ENCODE peak calls at places on chromosome 22, in four cellular contexts. R, V, H and B are unnamed samples.

GRCh38 chr22:24247564-24248344 is 2.9 kb upstream of the GGT5 start:
- DNase-seq in R (peak), H (peak), V (peak), B (peak)

GRCh38 chr22:31085493-31085824 is 4.3 kb downstream of the SMTN start:
- DNase-seq in V (no peak), H (no peak), R (no peak), B (no peak)

GRCh38 chr22:49786976-49787843 is 40.5 kb downstream of the BRD1 start:
- DNase-seq in R (no peak), V (no peak), H (no peak), B (no peak)

GRCh38 chr22:33105501-33105911 is 47.3 kb upstream of the SYN3 start:
- DNase-seq in V (no peak), R (no peak), H (no peak), B (no peak)

GRCh38 chr22:31561238-31561887 is 65.0 kb downstream of the SFI1 start:
- DNase-seq in V (peak), R (peak), H (peak), B (peak)

GRCh38 chr22:35335936-35336781 is 36.5 kb downstream of the TOM1 start:
- DNase-seq in H (peak), V (no peak), R (no peak), B (no peak)

GRCh38 chr22:50012201-50013181 is at the start of gene IL17REL:
- DNase-seq in R (no peak), H (peak), V (no peak), B (peak)

GRCh38 chr22:49425356-49425755 is 402.3 kb downstream of the BRD1 start:
- DNase-seq in V (no peak), H (no peak), R (no peak), B (no peak)

GRCh38 chr22:39994566-39995345 is at the start of gene FAM83F:
- DNase-seq in R (no peak), H (no peak), V (no peak), B (peak)

GRCh38 chr22:24417901-24418641 is 9.3 kb upstream of the ADORA2A start:
- DNase-seq in R (no peak), H (peak), V (no peak), B (no peak)

GRCh38 chr22:25405854-25406509 is 158.5 kb upstream of the GRK3 start:
- DNase-seq in H (no peak), R (no peak), V (no peak), B (no peak)

GRCh38 chr22:17896552-17896951 is 122.3 kb upstream of the BID start:
- DNase-seq in V (no peak), H (peak), R (no peak), B (no peak)

GRCh38 chr22:30216710-30217109 is 29.8 kb downstream of the LIF start:
- DNase-seq in R (no peak), H (no peak), V (no peak), B (no peak)

GRCh38 chr22:41512421-41513194 is 31.7 kb downstream of the POLR3H start:
- DNase-seq in R (peak), H (no peak), V (no peak), B (no peak)

GRCh38 chr22:41908409-41909289 is 6.2 kb downstream of the SHISA8 start:
- DNase-seq in V (no peak), H (peak), R (no peak), B (no peak)

GRCh38 chr22:46861968-46862367 is 99.5 kb downstream of the TBC1D22A start:
- DNase-seq in V (no peak), H (no peak), R (no peak), B (no peak)
- TF ChIP-seq TAF1 in V (no peak), H (no peak), R (no peak), B (no peak)

GRCh38 chr22:22513619-22514018 is 5.1 kb upstream of the ZNF280B start:
- DNase-seq in V (no peak), R (no peak), H (no peak), B (no peak)

GRCh38 chr22:22507743-22508273 is 734 bp downstream of the ZNF280B start:
- DNase-seq in R (no peak), H (no peak), V (no peak), B (no peak)

GRCh38 chr22:22506736-22507135 is 1.8 kb downstream of the ZNF280B start:
- DNase-seq in R (no peak), V (no peak), H (no peak), B (no peak)

DNA sequence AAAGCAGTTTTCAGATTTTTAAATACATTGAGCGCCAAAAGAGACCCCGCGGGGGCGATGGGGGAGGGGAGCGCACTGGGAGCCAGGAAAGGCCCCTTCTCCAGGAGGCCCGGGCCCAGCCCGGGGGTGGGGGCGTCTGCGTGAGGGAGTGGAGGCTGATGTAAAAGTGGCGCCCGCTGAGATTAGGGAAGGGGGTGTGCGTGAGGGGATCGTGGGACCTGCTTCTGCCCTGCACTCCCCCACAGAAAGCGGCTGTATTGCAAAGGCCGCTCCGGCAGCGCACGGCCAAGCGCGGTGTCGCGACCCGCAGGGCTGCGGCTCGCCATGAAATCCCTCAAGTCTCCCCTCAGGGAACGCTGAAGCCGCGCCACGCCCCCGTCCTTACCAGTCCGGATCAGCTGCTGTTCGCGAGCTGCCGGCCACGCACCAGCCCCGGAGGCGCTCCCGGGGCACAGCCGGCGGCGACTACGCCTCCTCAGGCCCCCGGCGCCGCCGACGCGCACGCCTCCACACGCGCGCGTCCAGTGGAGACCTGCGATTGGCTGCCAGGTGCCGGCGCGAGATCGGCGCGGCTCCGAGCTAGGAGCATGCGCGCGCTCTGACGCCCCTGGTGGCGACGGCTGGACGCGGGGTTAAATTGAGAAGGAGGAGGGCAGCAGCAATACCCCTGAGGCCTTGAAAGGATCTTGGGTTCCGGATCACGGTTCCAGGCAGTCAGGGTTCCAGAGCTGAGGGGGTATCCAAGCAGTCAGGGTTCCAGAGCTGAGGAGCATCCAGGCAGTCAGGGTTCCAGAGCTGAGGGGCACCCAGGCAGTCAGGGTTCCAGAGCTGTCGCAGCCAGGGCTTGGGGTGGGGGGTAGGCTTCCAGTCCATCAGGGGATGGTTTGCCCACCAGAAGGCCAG is at the start of gene ZNF280B:
- DNase-seq in R (peak), V (peak), H (peak), B (peak)
- TF ChIP-seq POLR2AphosphoS5 in R (peak), V (no peak), H (no peak), B (peak)

GRCh38 chr22:44582016-44582415 is 84.0 kb upstream of the RTL6 start:
- DNase-seq in H (no peak), R (no peak), V (no peak), B (no peak)
- TF ChIP-seq TAF1 in H (no peak), R (no peak), V (no peak), B (no peak)

DNA sequence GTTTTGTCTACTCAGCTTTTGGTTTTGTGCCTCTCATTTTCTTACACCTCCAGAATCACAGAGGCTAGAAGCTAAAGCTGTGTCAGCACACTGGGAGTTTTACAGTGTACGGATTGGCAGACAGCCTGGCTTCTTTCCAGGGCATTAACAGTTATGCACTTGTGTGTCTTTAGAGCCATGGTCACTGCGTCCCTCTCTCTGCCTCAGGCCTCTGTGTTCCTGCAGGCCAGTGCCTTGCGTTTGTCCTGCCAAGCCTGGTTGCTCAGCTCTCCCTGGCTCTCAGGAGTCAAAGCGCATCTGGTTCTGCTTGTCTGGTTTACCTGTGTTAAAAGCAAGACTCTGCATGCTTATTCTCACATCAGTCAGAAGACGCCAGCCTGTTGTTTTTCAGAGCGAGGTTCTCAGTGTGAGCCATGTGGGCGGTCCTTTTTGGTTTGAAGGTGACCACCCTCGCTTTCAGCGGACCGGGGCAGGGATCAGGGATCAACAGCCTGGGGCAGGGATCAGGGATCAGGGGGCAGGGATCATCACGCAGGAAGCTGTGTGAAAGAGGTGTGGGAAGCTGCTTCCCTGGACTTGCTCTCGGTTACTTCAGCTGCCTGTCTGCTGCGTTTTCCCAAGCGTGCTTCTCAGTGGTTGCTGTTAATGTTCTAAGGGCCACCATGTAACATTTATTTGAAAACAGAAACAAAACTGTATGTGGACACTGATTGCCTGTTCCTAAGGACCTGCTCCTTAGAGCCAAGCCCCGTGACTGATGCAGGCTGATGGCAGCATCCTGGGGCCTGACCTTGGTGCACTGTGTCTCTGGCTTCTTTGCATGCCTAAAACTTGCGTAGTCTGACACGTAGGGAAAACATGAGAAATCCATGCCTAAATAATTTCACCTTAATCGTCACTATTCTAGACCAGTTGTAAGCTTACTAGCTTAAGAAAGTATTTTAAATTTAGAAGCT is 146.8 kb downstream of the ATXN10 start:
- DNase-seq in R (peak), V (no peak), H (peak), B (no peak)
- TF ChIP-seq POLR2AphosphoS5 in R (no peak), V (no peak), H (no peak), B (no peak)

DNA sequence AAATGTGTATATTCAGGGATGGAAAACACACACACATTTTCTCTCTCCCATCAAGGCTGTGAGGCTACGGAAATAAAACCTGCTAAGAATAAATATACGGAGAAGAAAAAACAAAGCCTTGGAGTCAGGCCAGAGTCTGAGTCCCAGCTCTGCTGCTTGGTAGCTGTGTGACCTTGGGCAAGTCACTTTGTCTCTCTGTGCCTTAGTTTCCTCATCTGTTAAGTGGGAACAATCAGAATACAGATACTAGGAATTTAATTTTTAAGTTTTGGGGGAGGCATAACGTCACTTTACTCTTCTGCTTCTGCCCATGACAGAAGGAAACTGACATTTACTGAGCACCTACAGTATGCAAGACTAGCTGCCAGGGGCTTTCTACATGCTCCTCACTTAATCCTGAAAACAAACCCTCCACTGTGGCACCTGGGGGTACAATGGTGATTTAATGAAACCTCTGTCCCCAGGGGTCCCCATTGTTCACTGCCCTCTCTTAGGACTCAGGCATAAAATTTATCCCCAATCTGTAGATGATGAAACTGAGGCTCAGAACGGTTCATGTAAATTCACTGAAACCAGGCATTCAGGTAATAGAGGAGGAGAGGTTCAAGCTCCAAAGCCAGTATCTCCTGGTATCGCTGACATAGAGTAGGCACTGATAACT is 131.9 kb upstream of the SERPIND1 start:
- DNase-seq in H (no peak), V (no peak), R (no peak), B (no peak)
- TF ChIP-seq TAF1 in H (no peak), V (no peak), R (no peak), B (no peak)

GRCh38 chr22:21762712-21763581 is 27.4 kb upstream of the YPEL1 start:
- DNase-seq in V (peak), R (no peak), H (no peak), B (no peak)

GRCh38 chr22:21761086-21761485 is 25.5 kb upstream of the YPEL1 start:
- DNase-seq in H (no peak), V (no peak), R (no peak), B (no peak)

GRCh38 chr22:21764038-21764804 is 28.6 kb upstream of the YPEL1 start:
- DNase-seq in H (no peak), V (no peak), R (no peak), B (no peak)

GRCh38 chr22:21760640-21761039 is 25.0 kb upstream of the YPEL1 start:
- DNase-seq in V (no peak), H (no peak), R (no peak), B (no peak)

DNA sequence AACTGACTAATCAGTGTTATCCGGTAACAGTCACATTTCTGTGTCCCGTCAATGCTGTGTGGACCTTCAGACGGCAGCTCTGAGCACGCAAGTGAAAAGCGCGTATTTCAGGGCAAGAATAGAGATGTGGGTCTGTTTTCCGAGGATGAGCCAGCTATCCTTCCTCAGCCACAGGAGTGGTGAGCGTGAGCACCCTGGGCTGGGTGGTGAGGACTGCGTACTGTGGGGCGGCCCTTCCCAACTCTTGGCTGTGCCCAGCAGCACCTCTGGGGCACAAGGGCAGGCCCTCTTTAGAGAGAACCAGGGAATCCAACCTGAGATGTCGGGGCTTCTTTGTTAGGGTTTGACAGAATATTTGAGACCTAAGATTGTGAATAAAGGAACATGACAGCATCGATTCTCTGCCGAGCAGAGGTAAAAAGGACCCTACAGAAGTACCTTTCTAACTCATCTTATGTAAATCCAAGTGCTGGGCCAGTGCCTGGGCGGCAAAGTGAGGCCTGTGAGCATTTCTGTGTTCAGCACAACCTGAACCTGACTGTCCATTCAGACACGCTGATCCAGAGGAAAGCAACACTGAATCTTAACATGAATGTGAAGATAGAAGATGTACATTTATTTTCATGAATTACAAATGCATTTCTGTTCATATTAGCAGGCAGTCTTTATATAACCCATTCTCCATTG is 26.5 kb upstream of the YPEL1 start:
- DNase-seq in R (no peak), H (no peak), V (no peak), B (no peak)
- TF ChIP-seq POLR2AphosphoS5 in R (no peak), H (no peak), V (no peak), B (no peak)

DNA sequence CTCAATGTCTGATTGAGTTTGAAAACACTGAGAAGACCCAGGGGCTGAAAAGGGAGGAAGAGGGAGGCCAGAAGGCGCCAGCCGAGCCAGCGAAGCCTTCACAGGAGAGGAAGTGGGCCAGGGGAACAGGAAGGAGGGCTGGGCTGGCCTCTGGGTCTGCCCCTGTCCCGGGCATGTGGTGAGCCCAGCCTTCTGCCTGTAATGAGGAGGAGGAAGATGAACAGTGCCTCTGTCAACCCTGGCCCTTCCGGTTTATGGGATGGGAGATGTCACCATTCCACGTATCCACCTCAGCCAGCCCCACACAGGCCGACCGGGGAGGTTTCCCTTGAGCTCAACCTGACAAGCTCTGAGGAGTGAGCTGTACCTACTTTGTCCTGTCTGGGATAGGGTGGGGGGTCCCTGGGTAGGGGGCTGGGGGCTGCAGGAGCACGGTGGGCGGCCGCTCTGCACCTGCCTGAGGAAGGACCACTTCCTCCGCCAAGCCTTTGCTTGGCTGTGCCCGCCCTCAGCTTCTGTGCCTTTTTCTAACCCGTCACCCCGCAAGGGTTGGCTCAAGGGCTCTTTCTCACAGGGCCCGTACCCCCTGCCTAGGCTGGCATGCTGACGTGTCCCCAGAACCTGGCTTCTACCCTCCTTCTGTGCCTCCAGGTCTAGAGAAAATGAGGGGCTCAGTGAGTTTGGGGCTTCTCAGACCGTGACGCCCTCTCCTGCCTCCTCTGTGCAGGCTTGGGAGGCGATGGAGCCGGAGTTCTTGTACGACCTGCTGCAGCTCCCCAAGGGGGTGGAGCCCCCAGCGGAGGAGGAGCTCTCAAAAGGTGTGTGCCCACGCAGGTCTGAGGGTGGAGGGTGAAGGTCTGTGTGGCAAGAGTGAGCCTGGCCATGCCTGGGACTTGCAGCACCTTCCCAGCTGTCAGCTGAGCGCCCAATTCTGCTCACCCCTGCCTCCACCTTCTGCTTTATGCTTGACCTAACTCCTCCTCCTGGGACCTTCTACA is 2.2 kb downstream of the PARVG start:
- DNase-seq in R (no peak), V (no peak), H (no peak), B (peak)
- TF ChIP-seq TAF1 in R (no peak), V (no peak), H (no peak), B (no peak)

DNA sequence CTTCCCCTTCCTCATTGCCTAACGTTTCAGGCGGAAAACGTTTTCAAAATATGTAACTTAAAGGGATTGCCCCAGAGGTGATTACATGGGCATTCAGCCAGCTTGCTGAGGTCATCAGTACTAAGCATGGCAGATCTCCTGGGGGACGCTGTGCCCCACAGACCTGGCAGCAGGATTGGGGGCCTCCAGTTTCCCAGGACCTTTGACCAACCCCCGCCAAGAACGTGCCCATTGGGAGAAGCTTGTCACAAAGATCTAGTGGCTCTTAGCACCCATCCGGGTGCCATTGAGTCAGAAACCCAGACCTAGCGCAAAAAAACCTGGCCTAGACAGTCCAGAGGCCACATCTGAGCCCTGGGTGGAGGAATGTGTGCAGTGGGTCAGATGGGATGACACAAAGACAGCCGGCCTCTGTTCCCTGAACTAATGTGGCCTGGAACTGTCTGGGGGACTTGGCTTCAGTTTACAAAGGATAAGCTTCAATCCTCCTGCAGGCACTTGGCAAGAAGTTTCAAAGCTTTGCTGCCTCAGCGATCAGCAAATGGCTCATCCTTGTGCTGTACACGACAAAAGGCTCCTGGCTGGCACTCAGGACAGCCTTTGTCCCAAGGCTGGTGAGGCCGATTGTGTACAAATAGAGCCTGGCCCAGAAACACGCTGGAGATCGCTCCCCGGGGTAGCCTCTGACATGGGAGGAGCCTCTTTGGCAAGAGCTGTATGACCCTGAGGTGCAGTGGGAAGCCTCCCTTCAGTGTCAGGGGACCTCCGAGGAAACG is 9.5 kb downstream of the C1QTNF6 start:
- DNase-seq in R (peak), V (no peak), H (no peak), B (no peak)
- TF ChIP-seq POLR2AphosphoS5 in R (no peak), V (no peak), H (no peak), B (no peak)